ENCODE peak calls at places on chromosomes 11 and 22, in four cellular contexts. Q is mesendoderm, Y is IMR-90, Z is H9. R is an unnamed sample. For H3K4me1, the result is how much of the 10 kb centered on the place peaks cover.

GRCh38 chr22:48161354-48161753 is 1398.9 kb downstream of the TBC1D22A start:
- DNase-seq in Q (no peak), Y (no peak), Z (no peak), R (no peak)

GRCh38 chr11:70913715-70914231 is 338.6 kb downstream of the SHANK2 start:
- DNase-seq in Q (peak), Y (no peak), Z (no peak), R (no peak)

GRCh38 chr11:71447791-71448256 is 369 bp downstream of the DHCR7 start:
- DNase-seq in Q (peak), Y (no peak), Z (no peak), R (no peak)

GRCh38 chr11:63931876-63932275 is 6.9 kb upstream of the NAA40 start:
- DNase-seq in Q (no peak), Y (no peak), Z (no peak), R (no peak)

GRCh38 chr11:61598886-61599868 is 18.3 kb upstream of the SYT7 start:
- DNase-seq in Q (peak), Y (peak), Z (peak), R (no peak)

GRCh38 chr11:8671651-8672062 is 10.8 kb downstream of the TRIM66 start:
- DNase-seq in Q (peak), Y (peak), Z (peak), R (no peak)

GRCh38 chr11:122673706-122674105 is 18.2 kb downstream of the UBASH3B start:
- DNase-seq in Q (no peak), Y (peak), Z (no peak), R (no peak)

GRCh38 chr11:58498464-58498863 is 9.4 kb downstream of the OR5B21 start:
- DNase-seq in Q (no peak), Y (no peak), Z (no peak), R (no peak)

GRCh38 chr11:112177610-112178009 is 2.3 kb downstream of the BCO2 start:
- DNase-seq in Q (no peak), Y (no peak), Z (no peak), R (no peak)

GRCh38 chr11:134126197-134126822 is 57.4 kb downstream of the JAM3 start:
- DNase-seq in Q (peak), Y (peak), Z (peak), R (peak)

GRCh38 chr22:45318558-45319318 is 9.0 kb downstream of the FAM118A start:
- DNase-seq in Q (peak), Y (peak), Z (no peak), R (no peak)

GRCh38 chr22:19375435-19375834 is 56.1 kb downstream of the HIRA start:
- DNase-seq in Q (no peak), Y (no peak), Z (no peak), R (no peak)

GRCh38 chr11:123487157-123487744 is 57.2 kb downstream of the GRAMD1B start:
- DNase-seq in Q (no peak), Y (no peak), Z (no peak), R (peak)

GRCh38 chr11:77381749-77382693 is 80.5 kb upstream of the GDPD4 start:
- DNase-seq in Q (no peak), Y (peak), Z (no peak), R (no peak)

GRCh38 chr22:26194877-26195276 is 25.6 kb downstream of the SEZ6L start:
- DNase-seq in Q (no peak), Y (no peak), Z (no peak), R (no peak)

GRCh38 chr11:34274712-34275398 is 83.0 kb downstream of the ABTB2 start:
- DNase-seq in Q (peak), Y (peak), Z (no peak), R (peak)

GRCh38 chr11:111977141-111978027 is 40.2 kb downstream of the DIXDC1 start:
- DNase-seq in Q (peak), Y (no peak), Z (peak), R (peak)

GRCh38 chr11:126153006-126153405 is 58.4 kb downstream of the RPUSD4 start:
- DNase-seq in Q (no peak), Y (no peak), Z (no peak), R (no peak)

GRCh38 chr11:15059132-15059531 is 14.3 kb upstream of the CALCB start:
- DNase-seq in Q (no peak), Y (no peak), Z (no peak), R (no peak)

GRCh38 chr11:30143098-30143705 is 87.6 kb upstream of the FSHB start:
- DNase-seq in Q (peak), Y (peak), Z (peak), R (peak)

GRCh38 chr11:27497911-27498310 is 8.7 kb downstream of the LIN7C start:
- DNase-seq in Q (no peak), Y (no peak), Z (no peak), R (no peak)

GRCh38 chr11:61587951-61588695 is 7.2 kb upstream of the SYT7 start:
- DNase-seq in Q (peak), Y (no peak), Z (peak), R (no peak)

GRCh38 chr11:69372589-69373250 is 78.8 kb downstream of the MYEOV start:
- DNase-seq in Q (no peak), Y (no peak), Z (peak), R (no peak)

GRCh38 chr22:36386351-36386899 is 1.3 kb downstream of the MYH9 start:
- DNase-seq in Q (no peak), Y (no peak), Z (no peak), R (peak)
- H3K9ac ChIP-seq in Q (peak), Y (peak), Z (peak), R (peak)

GRCh38 chr11:35380603-35381002 is 38.8 kb downstream of the SLC1A2 start:
- DNase-seq in Q (no peak), Y (peak), Z (no peak), R (no peak)
- H3K4me1 ChIP-seq in Q (under half), Y (under half), Z (under half), R (under half)

DNA sequence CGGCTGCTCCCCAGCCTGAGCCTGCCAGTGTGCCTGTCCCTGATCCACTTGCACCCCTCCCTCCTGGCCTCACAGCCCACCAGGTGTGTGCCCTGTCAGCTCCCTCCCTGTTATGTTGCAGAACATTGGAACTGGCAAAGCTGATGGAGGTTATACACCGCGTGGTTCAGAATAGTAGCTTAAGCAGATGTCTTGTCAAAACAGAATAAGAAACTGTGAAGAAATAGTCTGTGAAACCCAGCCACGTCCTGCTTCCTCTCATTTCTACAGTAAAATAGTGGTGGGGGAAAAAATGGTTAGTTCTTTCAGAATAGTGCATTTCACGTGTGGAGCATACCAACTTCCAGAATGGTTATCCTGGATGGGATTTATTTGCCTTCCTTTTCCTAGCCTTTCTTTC is 161.2 kb upstream of the NAV2 start:
- DNase-seq in Q (no peak), Y (no peak), Z (no peak), R (no peak)
- H3K18ac ChIP-seq in Q (no peak), Y (no peak), Z (no peak), R (no peak)

DNA sequence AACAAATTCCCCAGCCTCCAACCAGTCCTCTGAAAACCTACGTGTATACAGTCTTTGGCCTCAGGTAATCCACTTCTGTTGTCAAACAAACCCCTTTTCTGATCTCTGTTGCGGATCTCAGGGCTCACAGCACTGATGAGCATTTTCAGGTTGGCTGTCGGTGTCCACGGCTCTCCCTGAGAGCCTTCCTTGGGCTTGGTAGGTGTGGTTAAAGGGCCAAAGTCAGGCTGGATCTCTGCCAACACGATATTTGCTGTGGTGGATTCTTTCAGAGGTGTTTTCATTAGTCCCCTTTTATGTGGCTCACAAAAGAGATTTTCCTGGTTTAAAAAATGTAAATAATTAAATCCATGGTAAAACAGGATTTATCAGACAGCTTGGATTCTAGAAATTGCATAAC is 2.9 kb downstream of the E2F8 start:
- DNase-seq in Q (no peak), Y (no peak), Z (no peak), R (no peak)
- H3K9ac ChIP-seq in Q (no peak), Y (no peak), Z (no peak), R (no peak)

DNA sequence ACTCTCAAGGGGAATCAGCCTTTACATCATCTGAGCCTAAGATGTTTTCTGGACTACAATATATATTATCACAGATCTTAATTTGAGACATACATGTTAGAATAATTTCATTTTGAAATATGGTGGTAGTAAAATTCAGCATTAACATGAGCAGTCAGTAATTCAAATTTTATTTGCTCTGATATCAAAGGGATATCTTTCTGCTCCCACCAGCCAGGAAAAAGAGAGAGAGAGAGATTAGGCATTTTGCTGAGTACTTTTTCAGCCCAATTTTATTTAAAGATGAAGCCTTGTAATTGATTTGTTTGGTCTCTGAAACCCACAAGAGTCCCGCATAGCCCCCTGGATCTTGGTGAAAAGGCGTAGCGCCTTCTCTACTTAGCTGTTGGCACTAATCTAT is 38.2 kb downstream of the PARVA start:
- DNase-seq in Q (no peak), Y (no peak), Z (no peak), R (no peak)
- H3K4me1 ChIP-seq in Q (under half), Y (under half), Z (under half), R (under half)

GRCh38 chr11:118998388-118998717 is 415 bp downstream of the CENATAC start:
- DNase-seq in Q (peak), Y (no peak), Z (peak), R (peak)

GRCh38 chr11:118997627-118998387 is at the start of gene CENATAC:
- DNase-seq in Q (peak), Y (peak), Z (peak), R (peak)

GRCh38 chr11:119000906-119001305 is 3.0 kb downstream of the CENATAC start:
- DNase-seq in Q (no peak), Y (peak), Z (no peak), R (no peak)

GRCh38 chr11:118996926-118997626 is 862 bp upstream of the CENATAC start:
- DNase-seq in Q (peak), Y (peak), Z (peak), R (peak)

GRCh38 chr11:118998822-118999221 is 884 bp downstream of the CENATAC start:
- DNase-seq in Q (peak), Y (peak), Z (peak), R (peak)
- H3K18ac ChIP-seq in Q (peak), Y (no peak), Z (no peak), R (peak)

GRCh38 chr11:41456288-41456687 is 3.2 kb downstream of the LRRC4C start:
- DNase-seq in Q (peak), Y (no peak), Z (peak), R (no peak)

GRCh38 chr11:41461057-41461681 is 1.7 kb upstream of the LRRC4C start:
- DNase-seq in Q (no peak), Y (no peak), Z (no peak), R (peak)

GRCh38 chr11:41457216-41458014 is 2.0 kb downstream of the LRRC4C start:
- DNase-seq in Q (no peak), Y (no peak), Z (no peak), R (no peak)

DNA sequence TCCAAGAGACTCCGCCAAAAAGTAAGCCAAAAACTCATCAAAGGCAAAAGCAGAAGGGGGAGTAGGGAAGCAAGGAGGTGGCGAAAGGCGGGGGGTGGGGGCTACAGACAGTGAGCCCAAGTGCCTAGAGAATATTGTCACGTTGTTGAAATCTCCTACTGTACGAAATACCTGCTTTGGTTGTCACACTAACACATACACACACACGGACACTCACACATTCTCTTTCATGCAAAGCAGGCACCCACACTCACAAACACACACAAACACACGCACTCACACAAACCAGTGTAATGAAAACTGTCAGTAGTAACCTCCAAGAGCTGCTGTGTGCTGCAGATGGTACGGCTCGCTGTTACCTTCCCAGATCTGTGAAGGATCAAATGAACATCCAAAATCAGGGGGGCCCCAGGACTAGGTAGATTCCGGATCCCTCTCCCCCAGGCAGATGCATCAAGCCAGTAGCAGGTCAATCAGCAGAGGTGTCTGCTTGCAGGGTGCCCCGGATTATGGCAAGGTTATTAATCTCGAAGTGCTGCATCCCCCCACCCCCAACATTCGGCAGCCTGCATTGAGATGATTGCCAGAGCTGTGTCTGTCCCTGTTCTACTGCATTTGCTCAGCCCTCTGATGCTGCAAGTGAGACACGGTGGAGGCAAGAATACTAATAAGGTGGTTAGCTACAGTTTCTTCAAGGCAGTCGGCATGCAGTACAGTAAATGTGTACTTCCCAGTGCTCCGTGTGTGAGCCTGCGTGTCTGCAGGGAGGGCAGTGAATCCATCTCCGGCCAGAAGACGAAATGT is at the start of gene LRRC4C:
- DNase-seq in Q (no peak), Y (no peak), Z (no peak), R (no peak)
- H3K9ac ChIP-seq in Q (no peak), Y (no peak), Z (no peak), R (no peak)

DNA sequence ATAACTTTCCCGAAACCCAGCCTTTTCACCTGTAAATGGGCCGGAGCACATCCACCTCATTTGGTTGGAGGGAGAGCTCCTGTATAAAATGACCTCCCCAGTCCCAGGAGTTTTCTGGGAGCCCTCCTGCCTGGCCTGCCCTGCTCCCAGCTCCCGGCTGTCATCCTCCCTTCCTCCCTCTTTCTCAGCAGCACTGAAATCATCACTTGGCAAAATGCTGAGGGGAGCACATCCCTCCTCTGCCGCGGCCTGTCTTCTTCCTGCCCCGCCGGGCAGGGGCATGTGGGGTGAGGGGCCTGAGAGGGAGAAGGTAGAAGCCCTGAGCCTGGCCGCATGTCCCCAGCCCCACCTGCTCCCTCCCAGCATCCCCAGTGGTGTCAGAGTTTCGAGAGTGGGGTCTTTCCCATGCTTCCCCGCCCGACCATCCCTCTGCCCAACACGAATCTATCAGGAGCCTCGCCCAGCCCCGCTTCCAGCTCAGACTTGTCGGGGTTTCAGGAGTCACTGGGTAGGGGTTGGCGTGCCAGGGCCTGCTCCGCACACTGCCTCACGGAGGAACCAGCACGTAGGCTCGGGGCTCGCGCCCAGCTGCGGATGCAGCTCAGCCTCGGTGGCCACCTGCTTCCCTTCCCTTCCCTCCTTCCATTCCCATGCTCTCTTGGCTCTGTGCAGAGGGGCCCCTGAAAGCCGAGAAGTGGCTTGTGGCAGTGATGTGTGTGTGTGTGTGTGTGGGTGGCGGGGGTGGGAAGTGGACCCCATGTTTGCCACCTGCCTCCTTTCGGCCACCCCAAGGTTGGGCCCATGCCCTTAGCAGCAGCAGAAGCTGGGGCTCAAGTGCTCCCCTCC is 37.1 kb downstream of the NECTIN1 start:
- DNase-seq in Q (no peak), Y (no peak), Z (no peak), R (no peak)
- H3K4me1 ChIP-seq in Q (under half), Y (under half), Z (under half), R (under half)

GRCh38 chr11:119169272-119169719 is 771 bp downstream of the NLRX1 start:
- DNase-seq in Q (peak), Y (no peak), Z (peak), R (peak)
- H3K18ac ChIP-seq in Q (peak), Y (peak), Z (peak), R (peak)

DNA sequence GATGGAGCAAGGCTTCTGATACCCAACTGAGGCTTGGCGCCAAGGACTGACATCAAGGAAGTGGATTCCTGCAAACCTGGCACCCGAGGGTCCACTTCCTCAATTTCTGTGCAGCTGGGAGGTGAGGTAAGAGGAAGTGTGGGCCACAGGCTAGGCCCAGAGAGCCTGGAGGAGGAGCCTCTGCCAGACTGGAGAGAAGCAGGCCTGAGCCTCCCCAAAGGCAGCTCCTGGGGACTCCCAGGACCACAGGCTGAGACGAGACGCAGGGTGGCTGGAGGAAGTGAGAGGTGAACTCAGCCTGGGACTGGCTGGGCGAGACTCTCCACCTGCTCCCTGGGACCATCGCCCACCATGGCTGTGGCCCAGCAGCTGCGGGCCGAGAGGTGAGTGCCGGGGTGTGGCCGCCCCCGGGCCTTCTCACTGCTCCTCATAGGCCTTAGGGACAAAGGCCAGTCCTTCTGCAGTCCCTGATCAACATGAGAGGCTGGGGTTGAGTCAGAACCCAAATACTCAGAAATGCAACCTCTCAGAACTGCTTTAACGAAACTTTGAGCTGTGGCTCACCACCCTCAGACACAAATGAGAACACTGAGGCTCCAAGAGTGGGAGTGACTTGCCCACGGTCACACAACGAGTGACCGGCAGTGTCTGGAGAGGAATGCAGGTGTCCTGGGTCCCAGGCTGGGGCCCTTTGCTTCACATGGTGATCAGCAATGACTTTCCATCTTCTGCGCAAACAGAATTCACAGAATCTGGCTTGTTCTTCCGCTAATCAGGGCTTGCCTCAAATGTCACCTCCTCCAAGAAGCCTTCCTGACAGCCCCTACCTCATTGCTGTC is at the start of gene NCF4:
- DNase-seq in Q (no peak), Y (no peak), Z (no peak), R (peak)
- H3K9ac ChIP-seq in Q (no peak), Y (no peak), Z (no peak), R (no peak)